ENCODE peak calls at places on chromosome 20, in six cellular contexts. One of them, this sample, is unnamed.

GRCh38 chr20:31606928-31607639 is 2.0 kb downstream of the ID1 start:
- DNase-seq in keratinocyte: no peak
- DNase-seq in Karpas-422: no peak
- DNase-seq in HCT116: peak; percentile 93
- DNase-seq in mesenchymal stem cell: peak; percentile 95
- DNase-seq in astrocyte: peak; percentile 81
- DNase-seq in this sample: no peak

GRCh38 chr20:34621383-34622367 is 55.2 kb downstream of the PIGU start:
- DNase-seq in keratinocyte: no peak
- DNase-seq in Karpas-422: no peak
- DNase-seq in HCT116: no peak
- DNase-seq in mesenchymal stem cell: peak; percentile 67
- DNase-seq in astrocyte: no peak
- DNase-seq in this sample: peak; percentile 64

GRCh38 chr20:63082308-63082938 is 75.7 kb upstream of the BHLHE23 start:
- DNase-seq in keratinocyte: no peak
- DNase-seq in Karpas-422: peak; percentile 69
- DNase-seq in HCT116: no peak
- DNase-seq in mesenchymal stem cell: no peak
- DNase-seq in astrocyte: no peak
- DNase-seq in this sample: peak; percentile 47

GRCh38 chr20:60097285-60097684 is 139.1 kb downstream of the CDH26 start:
- DNase-seq in keratinocyte: no peak
- DNase-seq in Karpas-422: no peak
- DNase-seq in HCT116: no peak
- DNase-seq in mesenchymal stem cell: no peak
- DNase-seq in astrocyte: no peak
- DNase-seq in this sample: no peak

GRCh38 chr20:47818996-47819609 is 33.8 kb upstream of the SULF2 start:
- DNase-seq in keratinocyte: no peak
- DNase-seq in Karpas-422: no peak
- DNase-seq in HCT116: no peak
- DNase-seq in mesenchymal stem cell: no peak
- DNase-seq in astrocyte: no peak
- DNase-seq in this sample: no peak

GRCh38 chr20:10213526-10213925 is 5.1 kb upstream of the SNAP25 start:
- DNase-seq in keratinocyte: no peak
- DNase-seq in Karpas-422: no peak
- DNase-seq in HCT116: no peak
- DNase-seq in mesenchymal stem cell: no peak
- DNase-seq in astrocyte: no peak
- DNase-seq in this sample: no peak

GRCh38 chr20:31831771-31832306 is 12.7 kb downstream of the MYLK2 start:
- DNase-seq in keratinocyte: no peak
- DNase-seq in Karpas-422: no peak
- DNase-seq in HCT116: no peak
- DNase-seq in mesenchymal stem cell: no peak
- DNase-seq in astrocyte: no peak
- DNase-seq in this sample: no peak

GRCh38 chr20:19826179-19826914 is 68.3 kb downstream of the RIN2 start:
- DNase-seq in keratinocyte: no peak
- DNase-seq in Karpas-422: no peak
- DNase-seq in HCT116: no peak
- DNase-seq in mesenchymal stem cell: no peak
- DNase-seq in astrocyte: no peak
- DNase-seq in this sample: peak; percentile 2

GRCh38 chr20:33992145-33992922 is 1.4 kb upstream of the RALY start:
- DNase-seq in keratinocyte: no peak
- DNase-seq in Karpas-422: peak; percentile 53
- DNase-seq in HCT116: no peak
- DNase-seq in mesenchymal stem cell: no peak
- DNase-seq in astrocyte: peak; percentile 36
- DNase-seq in this sample: no peak

GRCh38 chr20:33394718-33395117 is 6.6 kb downstream of the CDK5RAP1 start:
- DNase-seq in keratinocyte: no peak
- DNase-seq in Karpas-422: peak; percentile 54
- DNase-seq in HCT116: no peak
- DNase-seq in mesenchymal stem cell: no peak
- DNase-seq in astrocyte: no peak
- DNase-seq in this sample: no peak

DNA sequence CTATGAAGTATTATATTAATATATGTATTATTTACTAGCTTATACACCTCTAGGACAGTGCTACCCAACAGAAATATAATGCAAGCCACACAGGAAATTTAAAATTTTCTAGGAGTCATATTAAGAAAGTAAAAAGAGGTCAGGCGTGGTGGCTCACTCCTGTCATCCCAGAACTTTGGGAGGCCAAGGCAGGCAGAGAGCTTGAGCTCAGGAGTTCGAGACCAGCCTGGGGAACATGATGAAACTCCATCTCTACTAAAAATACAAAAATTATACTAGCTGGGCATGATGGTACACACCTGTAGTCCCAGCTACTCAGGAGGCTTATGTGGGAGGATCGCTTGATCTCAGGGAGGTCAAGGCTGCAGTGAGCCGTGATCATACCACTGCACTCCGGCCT is 237.6 kb upstream of the ZNF217 start:
- DNase-seq in keratinocyte: no peak
- DNase-seq in Karpas-422: no peak
- DNase-seq in HCT116: no peak
- DNase-seq in mesenchymal stem cell: no peak
- DNase-seq in astrocyte: no peak
- DNase-seq in this sample: no peak
- H3K27ac ChIP-seq in keratinocyte: no peak overlapping the region
- H3K27ac ChIP-seq in Karpas-422: no peak overlapping the region
- H3K27ac ChIP-seq in HCT116: peak overlapping the region; percentile 97
- H3K27ac ChIP-seq in mesenchymal stem cell: no peak overlapping the region
- H3K27ac ChIP-seq in astrocyte: peak overlapping the region; percentile 100
- H3K27ac ChIP-seq in this sample: no peak overlapping the region

GRCh38 chr20:327946-328563 is 2.7 kb downstream of the SOX12 start:
- DNase-seq in keratinocyte: no peak
- DNase-seq in Karpas-422: peak; percentile 37
- DNase-seq in HCT116: no peak
- DNase-seq in mesenchymal stem cell: no peak
- DNase-seq in astrocyte: no peak
- DNase-seq in this sample: no peak

GRCh38 chr20:330233-331149 is 5.1 kb downstream of the SOX12 start:
- DNase-seq in keratinocyte: peak; percentile 41
- DNase-seq in Karpas-422: peak; percentile 92
- DNase-seq in HCT116: no peak
- DNase-seq in mesenchymal stem cell: peak; percentile 83
- DNase-seq in astrocyte: peak; percentile 46
- DNase-seq in this sample: no peak

GRCh38 chr20:329851-330232 is 4.5 kb downstream of the SOX12 start:
- DNase-seq in keratinocyte: no peak
- DNase-seq in Karpas-422: peak; percentile 41
- DNase-seq in HCT116: no peak
- DNase-seq in mesenchymal stem cell: no peak
- DNase-seq in astrocyte: no peak
- DNase-seq in this sample: no peak

GRCh38 chr20:328596-329324 is 3.4 kb downstream of the SOX12 start:
- DNase-seq in keratinocyte: no peak
- DNase-seq in Karpas-422: peak; percentile 43
- DNase-seq in HCT116: no peak
- DNase-seq in mesenchymal stem cell: no peak
- DNase-seq in astrocyte: no peak
- DNase-seq in this sample: no peak

GRCh38 chr20:329325-329695 is 4.0 kb downstream of the SOX12 start:
- DNase-seq in keratinocyte: no peak
- DNase-seq in Karpas-422: peak; percentile 61
- DNase-seq in HCT116: no peak
- DNase-seq in mesenchymal stem cell: no peak
- DNase-seq in astrocyte: no peak
- DNase-seq in this sample: no peak
- H3K9ac ChIP-seq in keratinocyte: no peak overlapping the region
- H3K9ac ChIP-seq in Karpas-422: peak overlapping the region; percentile 98
- H3K9ac ChIP-seq in HCT116: no peak overlapping the region
- H3K9ac ChIP-seq in mesenchymal stem cell: peak overlapping the region; percentile 39
- H3K9ac ChIP-seq in astrocyte: peak overlapping the region; percentile 86
- H3K9ac ChIP-seq in this sample: no peak overlapping the region

GRCh38 chr20:58845706-58846105 is 5.0 kb downstream of the GNAS-AS1 start:
- DNase-seq in keratinocyte: no peak
- DNase-seq in Karpas-422: no peak
- DNase-seq in HCT116: no peak
- DNase-seq in mesenchymal stem cell: no peak
- DNase-seq in astrocyte: no peak
- DNase-seq in this sample: no peak
- H3K27me3 ChIP-seq in keratinocyte: peaks cover 28% of the 10 kb centered on the region
- H3K27me3 ChIP-seq in Karpas-422: no peaks in the 10 kb centered on the region
- H3K27me3 ChIP-seq in HCT116: peaks cover 29% of the 10 kb centered on the region
- H3K27me3 ChIP-seq in mesenchymal stem cell: peaks cover 41% of the 10 kb centered on the region
- H3K27me3 ChIP-seq in astrocyte: peaks cover 25% of the 10 kb centered on the region
- H3K27me3 ChIP-seq in this sample: peaks cover 9% of the 10 kb centered on the region

GRCh38 chr20:58629213-58629575 is 21.9 kb upstream of the STX16 start:
- DNase-seq in keratinocyte: no peak
- DNase-seq in Karpas-422: no peak
- DNase-seq in HCT116: no peak
- DNase-seq in mesenchymal stem cell: no peak
- DNase-seq in astrocyte: no peak
- DNase-seq in this sample: no peak
- H3K27ac ChIP-seq in keratinocyte: no peak overlapping the region
- H3K27ac ChIP-seq in Karpas-422: no peak overlapping the region
- H3K27ac ChIP-seq in HCT116: no peak overlapping the region
- H3K27ac ChIP-seq in mesenchymal stem cell: no peak overlapping the region
- H3K27ac ChIP-seq in astrocyte: no peak overlapping the region
- H3K27ac ChIP-seq in this sample: no peak overlapping the region

GRCh38 chr20:22795897-22796296 is 211.5 kb upstream of the FOXA2 start:
- DNase-seq in keratinocyte: peak; percentile 54
- DNase-seq in Karpas-422: no peak
- DNase-seq in HCT116: peak; percentile 37
- DNase-seq in mesenchymal stem cell: peak; percentile 97
- DNase-seq in astrocyte: peak; percentile 91
- DNase-seq in this sample: peak; percentile 26
- H3K9ac ChIP-seq in keratinocyte: no peak overlapping the region
- H3K9ac ChIP-seq in Karpas-422: no peak overlapping the region
- H3K9ac ChIP-seq in HCT116: no peak overlapping the region
- H3K9ac ChIP-seq in mesenchymal stem cell: peak overlapping the region; percentile 76
- H3K9ac ChIP-seq in astrocyte: peak overlapping the region; percentile 80
- H3K9ac ChIP-seq in this sample: no peak overlapping the region

GRCh38 chr20:50792708-50793574 is 1.9 kb upstream of the BCAS4 start:
- DNase-seq in keratinocyte: no peak
- DNase-seq in Karpas-422: no peak
- DNase-seq in HCT116: no peak
- DNase-seq in mesenchymal stem cell: no peak
- DNase-seq in astrocyte: peak; percentile 22
- DNase-seq in this sample: no peak
- H3K27me3 ChIP-seq in keratinocyte: no peaks in the 10 kb centered on the region
- H3K27me3 ChIP-seq in Karpas-422: no peaks in the 10 kb centered on the region
- H3K27me3 ChIP-seq in HCT116: no peaks in the 10 kb centered on the region
- H3K27me3 ChIP-seq in mesenchymal stem cell: no peaks in the 10 kb centered on the region
- H3K27me3 ChIP-seq in astrocyte: no peaks in the 10 kb centered on the region
- H3K27me3 ChIP-seq in this sample: no peaks in the 10 kb centered on the region

DNA sequence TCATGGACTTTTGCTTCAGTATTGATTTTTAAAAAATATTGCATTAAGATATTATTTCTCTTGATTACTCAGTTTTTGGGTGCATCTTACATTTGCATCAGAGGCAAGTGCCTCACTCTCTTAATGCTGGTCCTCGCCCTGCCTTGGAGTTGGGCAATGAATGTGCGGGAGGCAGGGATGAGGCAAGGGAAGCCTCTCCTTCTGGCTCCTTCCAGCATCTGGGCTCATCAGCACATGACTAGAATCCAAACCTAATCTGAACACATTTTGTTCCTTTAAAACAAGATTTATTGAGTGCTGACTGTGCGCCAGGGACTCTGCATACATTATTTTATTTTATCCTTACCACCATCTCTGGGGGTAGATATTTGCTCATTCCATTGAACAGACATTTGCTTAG is 71.8 kb upstream of the ZNFX1 start:
- DNase-seq in keratinocyte: no peak
- DNase-seq in Karpas-422: no peak
- DNase-seq in HCT116: no peak
- DNase-seq in mesenchymal stem cell: no peak
- DNase-seq in astrocyte: no peak
- DNase-seq in this sample: no peak
- H3K27ac ChIP-seq in keratinocyte: no peak overlapping the region
- H3K27ac ChIP-seq in Karpas-422: no peak overlapping the region
- H3K27ac ChIP-seq in HCT116: no peak overlapping the region
- H3K27ac ChIP-seq in mesenchymal stem cell: no peak overlapping the region
- H3K27ac ChIP-seq in astrocyte: no peak overlapping the region
- H3K27ac ChIP-seq in this sample: no peak overlapping the region